ENCODE peak calls at places on chromosome 5, in seven cellular contexts. P is suprapubic skin, O is heart left ventricle, R is sigmoid colon, C is esophagus squamous epithelium, Y is A549, S is adrenal gland. J is an unnamed sample.
A peak's percentile ranks its signal among the peaks of the same experiment; 100 is the strongest.

GRCh38 chr5:58459276-58459859 is 518 bp downstream of the PLK2 start:
- DNase-seq in C (no peak), S (peak; percentile 46), O (peak; percentile 51), Y (peak; percentile 47), R (peak; percentile 75), P (no peak), J (peak; percentile 21)

GRCh38 chr5:61626639-61627282 is 294.7 kb downstream of the ZSWIM6 start:
- DNase-seq in R (no peak), O (no peak), S (no peak), C (no peak), Y (no peak), P (no peak), J (no peak)

GRCh38 chr5:137142371-137143243 is 356.5 kb downstream of the SPOCK1 start:
- DNase-seq in O (peak; percentile 68), P (peak; percentile 72), Y (no peak), S (no peak), C (no peak), R (no peak), J (peak; percentile 43)

GRCh38 chr5:32714836-32715235 is 3.7 kb downstream of the NPR3 start:
- DNase-seq in R (no peak), Y (no peak), S (no peak), O (no peak), C (no peak), P (no peak), J (no peak)

GRCh38 chr5:113237893-113238292 is 196.9 kb downstream of the TSSK1B start:
- DNase-seq in R (no peak), Y (no peak), P (no peak), S (no peak), C (no peak), O (no peak), J (no peak)

GRCh38 chr5:15365040-15365439 is 134.9 kb upstream of the FBXL7 start:
- DNase-seq in S (no peak), O (no peak), R (no peak), C (no peak), Y (no peak), P (no peak), J (no peak)

GRCh38 chr5:35926389-35927051 is 11.9 kb downstream of the CAPSL start:
- DNase-seq in R (no peak), O (no peak), S (peak; percentile 73), Y (peak; percentile 51), P (no peak), C (no peak), J (peak; percentile 64)

GRCh38 chr5:113378960-113379541 is 55.7 kb downstream of the TSSK1B start:
- DNase-seq in O (peak; percentile 46), P (no peak), R (no peak), Y (peak; percentile 56), C (no peak), S (peak; percentile 68), J (peak; percentile 18)

GRCh38 chr5:16712600-16712999 is 95.8 kb upstream of the RETREG1 start:
- DNase-seq in P (no peak), O (no peak), R (no peak), S (no peak), C (no peak), Y (no peak), J (no peak)

GRCh38 chr5:180113660-180114303 is 42.2 kb upstream of the RNF130 start:
- DNase-seq in Y (no peak), R (peak; percentile 43), C (no peak), S (no peak), P (peak; percentile 55), O (no peak), J (no peak)

GRCh38 chr5:178413992-178414391 is 176.2 kb downstream of the COL23A1 start:
- DNase-seq in R (peak; percentile 18), C (no peak), S (no peak), O (no peak), Y (no peak), P (peak; percentile 29), J (no peak)

GRCh38 chr5:107444327-107444726 is 226.4 kb downstream of the EFNA5 start:
- DNase-seq in C (no peak), P (no peak), R (no peak), Y (no peak), S (no peak), O (no peak), J (no peak)

GRCh38 chr5:181198905-181199519 is 6.0 kb downstream of the TRIM7 start:
- DNase-seq in P (no peak), C (no peak), R (no peak), Y (no peak), O (no peak), S (no peak), J (no peak)

GRCh38 chr5:172855597-172856292 is 21.7 kb downstream of the ERGIC1 start:
- DNase-seq in Y (no peak), P (peak; percentile 86), R (peak; percentile 85), C (no peak), O (peak; percentile 79), S (peak; percentile 85), J (no peak)

GRCh38 chr5:98309785-98310566 is 463.5 kb upstream of the RGMB start:
- DNase-seq in S (no peak), C (no peak), P (no peak), Y (peak; percentile 34), O (no peak), R (no peak), J (no peak)

GRCh38 chr5:66741394-66741793 is 145.2 kb downstream of the MAST4 start:
- DNase-seq in R (no peak), S (no peak), O (no peak), Y (no peak), P (no peak), C (no peak), J (no peak)

GRCh38 chr5:130528474-130528873 is 624.2 kb downstream of the CHSY3 start:
- DNase-seq in R (no peak), P (no peak), Y (peak; percentile 35), S (no peak), O (no peak), C (no peak), J (no peak)

GRCh38 chr5:172777381-172778222 is 6.6 kb upstream of the DUSP1 start:
- DNase-seq in Y (peak; percentile 94), P (peak; percentile 98), R (peak; percentile 97), S (peak; percentile 95), O (peak; percentile 86), C (peak; percentile 65), J (peak; percentile 89)

GRCh38 chr5:89388872-89389271 is 505.9 kb upstream of the MEF2C start:
- DNase-seq in C (no peak), Y (no peak), O (no peak), R (no peak), P (no peak), S (no peak), J (no peak)

GRCh38 chr5:163177971-163178370 is 259.4 kb upstream of the CCNG1 start:
- DNase-seq in S (no peak), R (no peak), C (no peak), Y (no peak), O (no peak), P (no peak), J (no peak)

GRCh38 chr5:161409471-161409870 is 137.1 kb downstream of the GABRB2 start:
- DNase-seq in P (no peak), O (no peak), Y (no peak), R (no peak), S (no peak), C (no peak), J (no peak)

GRCh38 chr5:149153193-149153750 is 12.0 kb downstream of the ABLIM3 start:
- DNase-seq in Y (no peak), R (no peak), P (no peak), O (no peak), C (no peak), S (no peak), J (no peak)

GRCh38 chr5:92662741-92663140 is 918.3 kb downstream of the NR2F1-AS1 start:
- DNase-seq in P (no peak), R (no peak), Y (no peak), O (no peak), C (no peak), S (no peak), J (no peak)

DNA sequence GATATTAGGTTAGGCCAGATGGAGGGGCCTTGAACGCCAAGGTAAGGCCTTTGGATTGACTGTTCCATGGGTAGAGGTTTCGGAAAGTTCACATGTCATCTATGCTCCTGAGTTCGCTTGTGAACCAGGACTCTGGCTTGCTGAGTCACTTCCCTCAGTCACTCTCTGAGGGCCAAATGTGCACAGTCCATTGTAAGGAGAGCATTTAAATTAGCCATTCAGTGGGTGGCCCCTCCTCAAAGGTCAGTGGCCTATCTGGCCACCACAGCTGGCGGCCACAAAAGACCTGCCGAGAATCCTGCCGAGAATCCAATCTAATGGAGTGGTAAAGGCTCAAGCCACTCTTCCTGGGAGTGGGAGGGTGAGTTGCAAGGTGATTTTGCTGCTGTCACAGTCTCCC is 58.9 kb upstream of the ARAP3 start:
- DNase-seq in O (no peak), R (no peak), Y (no peak), S (no peak), P (no peak), C (no peak), J (no peak)
- H3K4me1 ChIP-seq in O (no peaks in the 10 kb centered on the region), R (no peaks in the 10 kb centered on the region), Y (no peaks in the 10 kb centered on the region), S (no peaks in the 10 kb centered on the region), P (no peaks in the 10 kb centered on the region), C (no peaks in the 10 kb centered on the region), J (no peaks in the 10 kb centered on the region)

GRCh38 chr5:143968071-143968878 is 156.3 kb downstream of the HMHB1 start:
- DNase-seq in S (no peak), Y (peak; percentile 75), O (no peak), R (no peak), C (no peak), P (no peak), J (no peak)
- TF ChIP-seq CTCF in S (peak; percentile 15), Y (peak; percentile 68), O (peak; percentile 17), R (no peak), C (peak; percentile 47), P (no peak), J (no peak)

GRCh38 chr5:50666261-50667078 is at the start of gene PARP8:
- DNase-seq in O (peak; percentile 69), P (peak; percentile 72), R (peak; percentile 78), Y (no peak), S (peak; percentile 68), C (peak; percentile 4), J (peak; percentile 51)
- TF ChIP-seq POLR2A in O (no peak), P (no peak), R (no peak), Y (no peak), S (no peak), C (peak; percentile 26), J (no peak)

GRCh38 chr5:168013546-168013945 is 277.9 kb upstream of the WWC1 start:
- DNase-seq in S (no peak), R (no peak), C (no peak), O (no peak), P (no peak), Y (no peak), J (no peak)
- H3K4me1 ChIP-seq in S (no peaks in the 10 kb centered on the region), R (no peaks in the 10 kb centered on the region), C (no peaks in the 10 kb centered on the region), O (peaks cover 33% of the 10 kb centered on the region), P (no peaks in the 10 kb centered on the region), Y (no peaks in the 10 kb centered on the region), J (no peaks in the 10 kb centered on the region)

GRCh38 chr5:150211156-150212030 is 21.5 kb downstream of the SLC6A7 start:
- DNase-seq in R (no peak), O (no peak), C (no peak), Y (no peak), S (no peak), P (no peak), J (no peak)
- TF ChIP-seq CTCF in R (no peak), O (no peak), C (no peak), Y (no peak), S (no peak), P (no peak), J (no peak)